ENCODE peak calls at places on chromosomes 2 and 18, in four cellular contexts. One of them, this sample, is unnamed.

GRCh38 chr2:136175868-136176267 is 57.9 kb upstream of the CXCR4 start:
- DNase-seq in psoas muscle: no peak
- DNase-seq in NCI-H1436 treated with DMSO at 0.1 percent for 48 hours: no peak
- DNase-seq in T-helper 1 cell: no peak
- DNase-seq in this sample: no peak

GRCh38 chr2:237384672-237385020 is 29.3 kb downstream of the COL6A3 start:
- DNase-seq in psoas muscle: no peak
- DNase-seq in NCI-H1436 treated with DMSO at 0.1 percent for 48 hours: no peak
- DNase-seq in T-helper 1 cell: no peak
- DNase-seq in this sample: no peak

GRCh38 chr18:24514439-24514838 is 54.0 kb downstream of the HRH4 start:
- DNase-seq in psoas muscle: no peak
- DNase-seq in NCI-H1436 treated with DMSO at 0.1 percent for 48 hours: no peak
- DNase-seq in T-helper 1 cell: no peak
- DNase-seq in this sample: no peak

GRCh38 chr18:9653390-9653789 is 39.0 kb upstream of the PPP4R1 start:
- DNase-seq in psoas muscle: peak
- DNase-seq in NCI-H1436 treated with DMSO at 0.1 percent for 48 hours: no peak
- DNase-seq in T-helper 1 cell: no peak
- DNase-seq in this sample: no peak

GRCh38 chr2:108936076-108936867 is 52.7 kb downstream of the EDAR start:
- DNase-seq in psoas muscle: no peak
- DNase-seq in NCI-H1436 treated with DMSO at 0.1 percent for 48 hours: no peak
- DNase-seq in T-helper 1 cell: no peak
- DNase-seq in this sample: no peak

GRCh38 chr18:25827961-25828561 is 262.4 kb downstream of the SS18 start:
- DNase-seq in psoas muscle: no peak
- DNase-seq in NCI-H1436 treated with DMSO at 0.1 percent for 48 hours: no peak
- DNase-seq in T-helper 1 cell: no peak
- DNase-seq in this sample: no peak

GRCh38 chr18:74819433-74820059 is 221.9 kb downstream of the ZNF407 start:
- DNase-seq in psoas muscle: no peak
- DNase-seq in NCI-H1436 treated with DMSO at 0.1 percent for 48 hours: no peak
- DNase-seq in T-helper 1 cell: no peak
- DNase-seq in this sample: no peak

GRCh38 chr18:13267517-13267916 is 49.0 kb downstream of the LDLRAD4 start:
- DNase-seq in psoas muscle: no peak
- DNase-seq in NCI-H1436 treated with DMSO at 0.1 percent for 48 hours: no peak
- DNase-seq in T-helper 1 cell: no peak
- DNase-seq in this sample: no peak

GRCh38 chr2:21489050-21489449 is 365.3 kb downstream of the TDRD15 start:
- DNase-seq in psoas muscle: no peak
- DNase-seq in NCI-H1436 treated with DMSO at 0.1 percent for 48 hours: no peak
- DNase-seq in T-helper 1 cell: no peak
- DNase-seq in this sample: no peak

GRCh38 chr2:3173031-3173430 is 204.6 kb downstream of the EIPR1 start:
- DNase-seq in psoas muscle: no peak
- DNase-seq in NCI-H1436 treated with DMSO at 0.1 percent for 48 hours: no peak
- DNase-seq in T-helper 1 cell: no peak
- DNase-seq in this sample: no peak

GRCh38 chr2:104572856-104573255 is 281.1 kb upstream of the POU3F3 start:
- DNase-seq in psoas muscle: no peak
- DNase-seq in NCI-H1436 treated with DMSO at 0.1 percent for 48 hours: no peak
- DNase-seq in T-helper 1 cell: no peak
- DNase-seq in this sample: no peak

GRCh38 chr18:42155024-42155423 is 200.0 kb downstream of the PIK3C3 start:
- DNase-seq in psoas muscle: no peak
- DNase-seq in NCI-H1436 treated with DMSO at 0.1 percent for 48 hours: no peak
- DNase-seq in T-helper 1 cell: no peak
- DNase-seq in this sample: no peak

GRCh38 chr2:208373460-208374089 is 33.0 kb upstream of the PTH2R start:
- DNase-seq in psoas muscle: no peak
- DNase-seq in NCI-H1436 treated with DMSO at 0.1 percent for 48 hours: no peak
- DNase-seq in T-helper 1 cell: no peak
- DNase-seq in this sample: no peak

GRCh38 chr18:63177822-63178525 is 141.6 kb downstream of the BCL2 start:
- DNase-seq in psoas muscle: peak
- DNase-seq in NCI-H1436 treated with DMSO at 0.1 percent for 48 hours: peak
- DNase-seq in T-helper 1 cell: no peak
- DNase-seq in this sample: no peak

GRCh38 chr2:64873472-64873924 is 115.7 kb upstream of the SLC1A4 start:
- DNase-seq in psoas muscle: peak
- DNase-seq in NCI-H1436 treated with DMSO at 0.1 percent for 48 hours: no peak
- DNase-seq in T-helper 1 cell: peak
- DNase-seq in this sample: peak

GRCh38 chr2:239432174-239432573 is 31.4 kb upstream of the HDAC4 start:
- DNase-seq in psoas muscle: no peak
- DNase-seq in NCI-H1436 treated with DMSO at 0.1 percent for 48 hours: no peak
- DNase-seq in T-helper 1 cell: no peak
- DNase-seq in this sample: no peak

GRCh38 chr2:227163445-227163997 is 484 bp downstream of the COL4A4 start:
- DNase-seq in psoas muscle: peak
- DNase-seq in NCI-H1436 treated with DMSO at 0.1 percent for 48 hours: no peak
- DNase-seq in T-helper 1 cell: no peak
- DNase-seq in this sample: no peak

GRCh38 chr18:45285251-45285650 is 330.0 kb upstream of the SLC14A2 start:
- DNase-seq in psoas muscle: no peak
- DNase-seq in NCI-H1436 treated with DMSO at 0.1 percent for 48 hours: no peak
- DNase-seq in T-helper 1 cell: no peak
- DNase-seq in this sample: no peak

GRCh38 chr18:13268035-13268700 is 49.6 kb downstream of the LDLRAD4 start:
- DNase-seq in psoas muscle: no peak
- DNase-seq in NCI-H1436 treated with DMSO at 0.1 percent for 48 hours: no peak
- DNase-seq in T-helper 1 cell: no peak
- DNase-seq in this sample: no peak

GRCh38 chr18:79352432-79352831 is 43.3 kb upstream of the NFATC1 start:
- DNase-seq in psoas muscle: no peak
- DNase-seq in NCI-H1436 treated with DMSO at 0.1 percent for 48 hours: no peak
- DNase-seq in T-helper 1 cell: no peak
- DNase-seq in this sample: no peak

GRCh38 chr2:31568585-31569201 is 12.0 kb downstream of the SRD5A2 start:
- DNase-seq in psoas muscle: no peak
- DNase-seq in NCI-H1436 treated with DMSO at 0.1 percent for 48 hours: no peak
- DNase-seq in T-helper 1 cell: no peak
- DNase-seq in this sample: no peak

GRCh38 chr2:170436077-170436943 is 258.4 kb downstream of the MYO3B start:
- DNase-seq in psoas muscle: no peak
- DNase-seq in NCI-H1436 treated with DMSO at 0.1 percent for 48 hours: no peak
- DNase-seq in T-helper 1 cell: no peak
- DNase-seq in this sample: no peak

GRCh38 chr2:149205143-149205542 is 125.2 kb upstream of the LYPD6 start:
- DNase-seq in psoas muscle: no peak
- DNase-seq in NCI-H1436 treated with DMSO at 0.1 percent for 48 hours: no peak
- DNase-seq in T-helper 1 cell: no peak
- DNase-seq in this sample: no peak

GRCh38 chr2:187698374-187699110 is 144.3 kb upstream of the TFPI start:
- DNase-seq in psoas muscle: no peak
- DNase-seq in NCI-H1436 treated with DMSO at 0.1 percent for 48 hours: no peak
- DNase-seq in T-helper 1 cell: no peak
- DNase-seq in this sample: no peak

GRCh38 chr2:110638976-110639695 is 38.7 kb downstream of the BUB1 start:
- DNase-seq in psoas muscle: no peak
- DNase-seq in NCI-H1436 treated with DMSO at 0.1 percent for 48 hours: no peak
- DNase-seq in T-helper 1 cell: no peak
- DNase-seq in this sample: no peak

GRCh38 chr2:126890962-126891450 is 7.7 kb upstream of the TEX51 start:
- DNase-seq in psoas muscle: no peak
- DNase-seq in NCI-H1436 treated with DMSO at 0.1 percent for 48 hours: no peak
- DNase-seq in T-helper 1 cell: no peak
- DNase-seq in this sample: no peak

GRCh38 chr2:235398321-235398720 is 95.5 kb upstream of the AGAP1 start:
- DNase-seq in psoas muscle: no peak
- DNase-seq in NCI-H1436 treated with DMSO at 0.1 percent for 48 hours: no peak
- DNase-seq in T-helper 1 cell: no peak
- DNase-seq in this sample: no peak

GRCh38 chr2:3483227-3483985 is 35.9 kb downstream of the ADI1 start:
- DNase-seq in psoas muscle: peak
- DNase-seq in NCI-H1436 treated with DMSO at 0.1 percent for 48 hours: no peak
- DNase-seq in T-helper 1 cell: no peak
- DNase-seq in this sample: no peak

GRCh38 chr2:147108553-147108952 is 736.3 kb upstream of the ACVR2A start:
- DNase-seq in psoas muscle: no peak
- DNase-seq in NCI-H1436 treated with DMSO at 0.1 percent for 48 hours: no peak
- DNase-seq in T-helper 1 cell: no peak
- DNase-seq in this sample: no peak

GRCh38 chr2:120389036-120389391 is 43.1 kb downstream of the INHBB start:
- DNase-seq in psoas muscle: peak
- DNase-seq in NCI-H1436 treated with DMSO at 0.1 percent for 48 hours: no peak
- DNase-seq in T-helper 1 cell: no peak
- DNase-seq in this sample: no peak

GRCh38 chr18:58495634-58496033 is 133.3 kb downstream of the ALPK2 start:
- DNase-seq in psoas muscle: no peak
- DNase-seq in NCI-H1436 treated with DMSO at 0.1 percent for 48 hours: no peak
- DNase-seq in T-helper 1 cell: no peak
- DNase-seq in this sample: no peak

GRCh38 chr2:220335591-220335915 is 708.1 kb downstream of the SLC4A3 start:
- DNase-seq in psoas muscle: no peak
- DNase-seq in NCI-H1436 treated with DMSO at 0.1 percent for 48 hours: no peak
- DNase-seq in T-helper 1 cell: no peak
- DNase-seq in this sample: no peak

GRCh38 chr2:207768891-207769596 is 662 bp downstream of the FZD5 start:
- DNase-seq in psoas muscle: no peak
- DNase-seq in NCI-H1436 treated with DMSO at 0.1 percent for 48 hours: no peak
- DNase-seq in T-helper 1 cell: no peak
- DNase-seq in this sample: peak

GRCh38 chr2:207503234-207503633 is 26.5 kb upstream of the CREB1 start:
- DNase-seq in psoas muscle: peak
- DNase-seq in NCI-H1436 treated with DMSO at 0.1 percent for 48 hours: no peak
- DNase-seq in T-helper 1 cell: no peak
- DNase-seq in this sample: no peak

GRCh38 chr18:49362431-49362830 is 98.0 kb downstream of the DYM start:
- DNase-seq in psoas muscle: no peak
- DNase-seq in NCI-H1436 treated with DMSO at 0.1 percent for 48 hours: no peak
- DNase-seq in T-helper 1 cell: no peak
- DNase-seq in this sample: no peak

This sample was measured in memory B cell.